ENCODE peak calls at places on chromosomes 4 and X, in four cellular contexts. X, L, B and D are unnamed samples.

GRCh38 chrX:39821011-39821708 is 276.6 kb downstream of the BCOR start:
- DNase-seq in B (no peak), X (no peak), L (no peak), D (no peak)

GRCh38 chr4:40317921-40318658 is 17.0 kb upstream of the CHRNA9 start:
- DNase-seq in B (no peak), L (no peak), X (no peak), D (no peak)

GRCh38 chrX:106608016-106608415 is 3.8 kb upstream of the RADX start:
- DNase-seq in X (no peak), B (no peak), L (peak; percentile 33), D (peak; percentile 2)

GRCh38 chrX:153844509-153845082 is 14.3 kb upstream of the PDZD4 start:
- DNase-seq in X (no peak), L (no peak), B (no peak), D (no peak)

GRCh38 chrX:641671-642435 is 11.3 kb downstream of the SHOX start:
- DNase-seq in X (no peak), B (no peak), L (no peak), D (no peak)

GRCh38 chr4:187171731-187172339 is 448.2 kb upstream of the FAT1 start:
- DNase-seq in L (no peak), B (peak; percentile 5), X (no peak), D (no peak)

GRCh38 chrX:49656554-49656953 is 39.2 kb downstream of the PAGE1 start:
- DNase-seq in X (no peak), B (no peak), L (no peak), D (no peak)

GRCh38 chr4:39046243-39046642 is 14.0 kb upstream of the TMEM156 start:
- DNase-seq in B (peak; percentile 86), X (no peak), L (no peak), D (no peak)

GRCh38 chrX:120457766-120458180 is 11.3 kb downstream of the LAMP2 start:
- DNase-seq in X (no peak), B (peak; percentile 90), L (no peak), D (no peak)

GRCh38 chr4:108512615-108513505 is 107.5 kb upstream of the RPL34 start:
- DNase-seq in L (peak; percentile 36), X (no peak), B (peak; percentile 86), D (peak; percentile 19)

GRCh38 chr4:100742045-100742444 is 224.2 kb upstream of the EMCN start:
- DNase-seq in L (no peak), B (peak; percentile 77), X (no peak), D (no peak)

GRCh38 chr4:123559955-123560669 is 163.5 kb downstream of the SPRY1 start:
- DNase-seq in L (no peak), B (peak; percentile 39), X (no peak), D (no peak)

GRCh38 chr4:26936284-26937065 is 75.8 kb downstream of the STIM2 start:
- DNase-seq in B (peak; percentile 20), X (no peak), L (no peak), D (no peak)

GRCh38 chrX:65757943-65758342 is 90.5 kb downstream of the MSN start:
- DNase-seq in B (no peak), X (no peak), L (no peak), D (no peak)

GRCh38 chr4:172202480-172203076 is 389.4 kb downstream of the GALNTL6 start:
- DNase-seq in L (no peak), X (no peak), B (peak; percentile 69), D (no peak)

GRCh38 chrX:68249401-68249831 is 183.9 kb downstream of the OPHN1 start:
- DNase-seq in B (no peak), L (no peak), X (no peak), D (no peak)

GRCh38 chr4:177235026-177235425 is 74.6 kb upstream of the NEIL3 start:
- DNase-seq in B (peak; percentile 49), L (no peak), X (no peak), D (no peak)

GRCh38 chr4:154004859-154005520 is 216.1 kb upstream of the SFRP2 start:
- DNase-seq in B (peak; percentile 98), X (no peak), L (no peak), D (no peak)

GRCh38 chr4:173513651-173514050 is 16.4 kb downstream of the HAND2 start:
- DNase-seq in L (no peak), X (no peak), B (no peak), D (no peak)

GRCh38 chrX:150967786-150968185 is 15.3 kb upstream of the HMGB3 start:
- DNase-seq in L (no peak), B (no peak), X (no peak), D (no peak)

GRCh38 chr4:184108006-184108501 is 109.6 kb downstream of the ENPP6 start:
- DNase-seq in L (no peak), X (no peak), B (no peak), D (no peak)

GRCh38 chr4:89847571-89848325 is 10.8 kb upstream of the SNCA start:
- DNase-seq in L (no peak), X (no peak), B (no peak), D (no peak)

GRCh38 chr4:46393606-46394005 is 3.7 kb upstream of the GABRA2 start:
- DNase-seq in B (no peak), X (no peak), L (no peak), D (no peak)

GRCh38 chrX:120759685-120760084 is 116.0 kb downstream of the CT47B1 start:
- DNase-seq in L (no peak), B (no peak), X (no peak), D (no peak)

GRCh38 chrX:78029663-78030062 is 60.2 kb upstream of the PGAM4 start:
- DNase-seq in L (no peak), B (peak; percentile 54), X (no peak), D (no peak)

GRCh38 chrX:115322375-115322774 is 32.9 kb downstream of the LUZP4 start:
- DNase-seq in B (no peak), L (no peak), X (no peak), D (no peak)

GRCh38 chr4:1367230-1367935 is 20.4 kb downstream of the UVSSA start:
- DNase-seq in B (no peak), L (no peak), X (no peak), D (no peak)

GRCh38 chr4:81165853-81166430 is 49.1 kb downstream of the PRKG2 start:
- DNase-seq in L (no peak), B (peak; percentile 42), X (no peak), D (no peak)

GRCh38 chr4:43047044-43047443 is 154.5 kb downstream of the GRXCR1 start:
- DNase-seq in L (no peak), X (no peak), B (no peak), D (no peak)

GRCh38 chr4:123580981-123581664 is 184.5 kb downstream of the SPRY1 start:
- DNase-seq in B (no peak), L (no peak), X (no peak), D (no peak)

GRCh38 chr4:1872918-1873269 is 1.7 kb downstream of the NSD2 start:
- DNase-seq in B (peak; percentile 40), L (no peak), X (no peak), D (no peak)

GRCh38 chrX:17047224-17047623 is 100.8 kb downstream of the REPS2 start:
- DNase-seq in L (no peak), B (no peak), X (no peak), D (no peak)

GRCh38 chrX:65712005-65712861 is 44.8 kb downstream of the MSN start:
- DNase-seq in X (no peak), B (no peak), L (no peak), D (no peak)

GRCh38 chr4:149735796-149736195 is 79.8 kb downstream of the IQCM start:
- DNase-seq in B (peak; percentile 44), X (no peak), L (no peak), D (no peak)

GRCh38 chr4:106810122-106810521 is 226.0 kb downstream of the DKK2 start:
- DNase-seq in L (no peak), B (no peak), X (no peak), D (no peak)

GRCh38 chr4:174058846-174059245 is 224.6 kb downstream of the FBXO8 start:
- DNase-seq in B (peak; percentile 4), X (no peak), L (no peak), D (no peak)

GRCh38 chr4:95540227-95540626 is 8.5 kb downstream of the UNC5C start:
- DNase-seq in L (no peak), X (no peak), B (no peak), D (no peak)